ENCODE peak calls at places on chromosomes 1 and 21, in five cellular contexts. One of them, this sample, is unnamed.
A peak's percentile ranks its signal among the peaks of the same experiment; 100 is the strongest.

GRCh38 chr1:91894036-91894761 is 8.2 kb upstream of the TGFBR3 start:
- DNase-seq in dorsolateral prefrontal cortex: no peak
- DNase-seq in heart left ventricle: no peak
- DNase-seq in SJSA1: no peak
- DNase-seq in uterus: no peak
- DNase-seq in this sample: no peak

GRCh38 chr1:203084588-203085527 is 954 bp downstream of the MYOG start:
- DNase-seq in SJSA1: peak; percentile 28
- DNase-seq in uterus: no peak
- DNase-seq in dorsolateral prefrontal cortex: no peak
- DNase-seq in heart left ventricle: no peak
- DNase-seq in this sample: no peak

GRCh38 chr1:150257624-150258274 is at the start of gene CA14:
- DNase-seq in uterus: no peak
- DNase-seq in SJSA1: no peak
- DNase-seq in heart left ventricle: no peak
- DNase-seq in dorsolateral prefrontal cortex: peak; percentile 70
- DNase-seq in this sample: peak; percentile 29

GRCh38 chr1:45009956-45010854 is 919 bp downstream of the HECTD3 start:
- DNase-seq in heart left ventricle: no peak
- DNase-seq in uterus: no peak
- DNase-seq in dorsolateral prefrontal cortex: no peak
- DNase-seq in SJSA1: no peak
- DNase-seq in this sample: no peak

GRCh38 chr1:171814692-171815091 is 26.6 kb upstream of the DNM3 start:
- DNase-seq in dorsolateral prefrontal cortex: no peak
- DNase-seq in uterus: no peak
- DNase-seq in SJSA1: no peak
- DNase-seq in heart left ventricle: no peak
- DNase-seq in this sample: no peak

GRCh38 chr1:25030674-25031589 is 100.9 kb upstream of the RUNX3 start:
- DNase-seq in uterus: no peak
- DNase-seq in SJSA1: no peak
- DNase-seq in dorsolateral prefrontal cortex: no peak
- DNase-seq in heart left ventricle: no peak
- DNase-seq in this sample: no peak

GRCh38 chr1:41381691-41382530 is 20.7 kb downstream of the FOXO6 start:
- DNase-seq in dorsolateral prefrontal cortex: no peak
- DNase-seq in SJSA1: no peak
- DNase-seq in uterus: peak; percentile 67
- DNase-seq in heart left ventricle: peak; percentile 44
- DNase-seq in this sample: peak; percentile 60

GRCh38 chr1:27656157-27656893 is 15.7 kb downstream of the IFI6 start:
- DNase-seq in heart left ventricle: peak; percentile 66
- DNase-seq in dorsolateral prefrontal cortex: no peak
- DNase-seq in SJSA1: no peak
- DNase-seq in uterus: peak; percentile 37
- DNase-seq in this sample: peak; percentile 71

GRCh38 chr21:31372176-31372765 is 28.2 kb upstream of the TIAM1 start:
- DNase-seq in heart left ventricle: no peak
- DNase-seq in dorsolateral prefrontal cortex: no peak
- DNase-seq in SJSA1: no peak
- DNase-seq in uterus: no peak
- DNase-seq in this sample: no peak

GRCh38 chr1:190138266-190138665 is 339.4 kb downstream of the BRINP3 start:
- DNase-seq in dorsolateral prefrontal cortex: no peak
- DNase-seq in SJSA1: no peak
- DNase-seq in uterus: no peak
- DNase-seq in heart left ventricle: no peak
- DNase-seq in this sample: no peak

GRCh38 chr1:58324551-58324950 is 222.0 kb downstream of the OMA1 start:
- DNase-seq in heart left ventricle: no peak
- DNase-seq in dorsolateral prefrontal cortex: no peak
- DNase-seq in SJSA1: no peak
- DNase-seq in uterus: no peak
- DNase-seq in this sample: no peak

GRCh38 chr1:67735806-67736627 is 51.0 kb downstream of the GADD45A start:
- DNase-seq in heart left ventricle: peak; percentile 74
- DNase-seq in uterus: peak; percentile 88
- DNase-seq in SJSA1: peak; percentile 91
- DNase-seq in dorsolateral prefrontal cortex: peak; percentile 61
- DNase-seq in this sample: peak; percentile 54

GRCh38 chr21:16241500-16241963 is 511.8 kb downstream of the USP25 start:
- DNase-seq in uterus: no peak
- DNase-seq in SJSA1: no peak
- DNase-seq in heart left ventricle: no peak
- DNase-seq in dorsolateral prefrontal cortex: no peak
- DNase-seq in this sample: no peak

GRCh38 chr1:163241716-163242115 is 39.0 kb upstream of the RGS5 start:
- DNase-seq in dorsolateral prefrontal cortex: no peak
- DNase-seq in SJSA1: no peak
- DNase-seq in uterus: no peak
- DNase-seq in heart left ventricle: no peak
- DNase-seq in this sample: no peak

GRCh38 chr1:110243146-110243545 is 33.0 kb downstream of the KCNC4 start:
- DNase-seq in uterus: no peak
- DNase-seq in dorsolateral prefrontal cortex: peak; percentile 28
- DNase-seq in heart left ventricle: no peak
- DNase-seq in SJSA1: no peak
- DNase-seq in this sample: no peak

GRCh38 chr1:56061824-56062223 is 517.5 kb downstream of the PLPP3 start:
- DNase-seq in dorsolateral prefrontal cortex: no peak
- DNase-seq in SJSA1: no peak
- DNase-seq in heart left ventricle: no peak
- DNase-seq in uterus: no peak
- DNase-seq in this sample: no peak

GRCh38 chr1:227353186-227353585 is 34.9 kb upstream of the CDC42BPA start:
- DNase-seq in uterus: no peak
- DNase-seq in dorsolateral prefrontal cortex: no peak
- DNase-seq in heart left ventricle: no peak
- DNase-seq in SJSA1: no peak
- DNase-seq in this sample: no peak

GRCh38 chr1:65255088-65256050 is 54.0 kb upstream of the DNAJC6 start:
- DNase-seq in SJSA1: no peak
- DNase-seq in dorsolateral prefrontal cortex: no peak
- DNase-seq in heart left ventricle: no peak
- DNase-seq in uterus: no peak
- DNase-seq in this sample: peak; percentile 18

GRCh38 chr1:193066606-193067005 is 7.2 kb downstream of the RO60 start:
- DNase-seq in SJSA1: no peak
- DNase-seq in dorsolateral prefrontal cortex: no peak
- DNase-seq in uterus: no peak
- DNase-seq in heart left ventricle: no peak
- DNase-seq in this sample: no peak

GRCh38 chr1:178543291-178543609 is 30.3 kb downstream of the TEX35 start:
- DNase-seq in heart left ventricle: no peak
- DNase-seq in uterus: no peak
- DNase-seq in dorsolateral prefrontal cortex: no peak
- DNase-seq in SJSA1: no peak
- DNase-seq in this sample: no peak
- H3K27ac ChIP-seq in heart left ventricle: peak overlapping the region; percentile 79
- H3K27ac ChIP-seq in uterus: peak overlapping the region; percentile 84
- H3K27ac ChIP-seq in dorsolateral prefrontal cortex: peak overlapping the region; percentile 80
- H3K27ac ChIP-seq in SJSA1: peak overlapping the region; percentile 59
- H3K27ac ChIP-seq in this sample: peak overlapping the region; percentile 78

GRCh38 chr1:205456868-205457724 is 1.3 kb upstream of the BLACAT1 start:
- DNase-seq in uterus: no peak
- DNase-seq in SJSA1: no peak
- DNase-seq in heart left ventricle: no peak
- DNase-seq in dorsolateral prefrontal cortex: no peak
- DNase-seq in this sample: no peak
- H3K4me3 ChIP-seq in uterus: no peak overlapping the region
- H3K4me3 ChIP-seq in SJSA1: no peak overlapping the region
- H3K4me3 ChIP-seq in heart left ventricle: peak overlapping the region; percentile 16
- H3K4me3 ChIP-seq in dorsolateral prefrontal cortex: peak overlapping the region; percentile 10
- H3K4me3 ChIP-seq in this sample: no peak overlapping the region

GRCh38 chr1:85202864-85203255 is 2.0 kb upstream of the SYDE2 start:
- DNase-seq in uterus: no peak
- DNase-seq in SJSA1: no peak
- DNase-seq in heart left ventricle: no peak
- DNase-seq in dorsolateral prefrontal cortex: no peak
- DNase-seq in this sample: no peak
- H3K27ac ChIP-seq in uterus: no peak overlapping the region
- H3K27ac ChIP-seq in SJSA1: no peak overlapping the region
- H3K27ac ChIP-seq in heart left ventricle: peak overlapping the region; percentile 2
- H3K27ac ChIP-seq in dorsolateral prefrontal cortex: no peak overlapping the region
- H3K27ac ChIP-seq in this sample: peak overlapping the region; percentile 95

GRCh38 chr1:197197430-197197997 is 51.0 kb upstream of the ASPM start:
- DNase-seq in uterus: no peak
- DNase-seq in SJSA1: no peak
- DNase-seq in heart left ventricle: no peak
- DNase-seq in dorsolateral prefrontal cortex: no peak
- DNase-seq in this sample: no peak

GRCh38 chr1:197198911-197199310 is 52.4 kb upstream of the ASPM start:
- DNase-seq in uterus: no peak
- DNase-seq in dorsolateral prefrontal cortex: no peak
- DNase-seq in SJSA1: no peak
- DNase-seq in heart left ventricle: no peak
- DNase-seq in this sample: no peak

GRCh38 chr1:197199923-197200467 is 53.5 kb upstream of the ASPM start:
- DNase-seq in dorsolateral prefrontal cortex: no peak
- DNase-seq in SJSA1: no peak
- DNase-seq in heart left ventricle: no peak
- DNase-seq in uterus: no peak
- DNase-seq in this sample: no peak

GRCh38 chr1:197200468-197200899 is 54.0 kb upstream of the ASPM start:
- DNase-seq in SJSA1: no peak
- DNase-seq in heart left ventricle: peak; percentile 7
- DNase-seq in uterus: no peak
- DNase-seq in dorsolateral prefrontal cortex: no peak
- DNase-seq in this sample: no peak

DNA sequence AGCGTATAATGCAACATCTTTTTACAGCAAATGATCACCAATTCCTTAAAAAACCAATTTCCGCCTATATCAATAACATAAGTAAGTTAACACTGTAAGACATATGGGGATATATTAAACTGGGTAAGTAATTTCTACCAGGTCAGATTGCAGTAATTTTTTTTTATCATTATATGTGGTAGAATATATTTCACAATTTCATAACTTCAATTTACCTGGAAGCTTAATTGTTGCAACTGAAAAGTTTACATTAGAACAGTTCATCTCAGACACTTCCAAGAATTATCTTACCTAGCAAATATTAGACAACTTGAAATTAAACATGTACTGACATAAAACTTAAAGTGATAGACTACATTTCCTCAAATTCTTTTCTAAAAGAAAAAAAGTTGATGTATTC is 51.9 kb upstream of the ASPM start:
- DNase-seq in uterus: no peak
- DNase-seq in SJSA1: no peak
- DNase-seq in heart left ventricle: no peak
- DNase-seq in dorsolateral prefrontal cortex: no peak
- DNase-seq in this sample: no peak
- H3K4me3 ChIP-seq in uterus: peak overlapping the region; percentile 3
- H3K4me3 ChIP-seq in SJSA1: no peak overlapping the region
- H3K4me3 ChIP-seq in heart left ventricle: peak overlapping the region; percentile 0
- H3K4me3 ChIP-seq in dorsolateral prefrontal cortex: peak overlapping the region; percentile 28
- H3K4me3 ChIP-seq in this sample: peak overlapping the region; percentile 4

GRCh38 chr1:246579818-246580217 is 13.6 kb downstream of the CNST start:
- DNase-seq in dorsolateral prefrontal cortex: no peak
- DNase-seq in heart left ventricle: no peak
- DNase-seq in uterus: no peak
- DNase-seq in SJSA1: no peak
- DNase-seq in this sample: no peak
- H3K27ac ChIP-seq in dorsolateral prefrontal cortex: no peak overlapping the region
- H3K27ac ChIP-seq in heart left ventricle: peak overlapping the region; percentile 6
- H3K27ac ChIP-seq in uterus: peak overlapping the region; percentile 70
- H3K27ac ChIP-seq in SJSA1: no peak overlapping the region
- H3K27ac ChIP-seq in this sample: peak overlapping the region; percentile 37

DNA sequence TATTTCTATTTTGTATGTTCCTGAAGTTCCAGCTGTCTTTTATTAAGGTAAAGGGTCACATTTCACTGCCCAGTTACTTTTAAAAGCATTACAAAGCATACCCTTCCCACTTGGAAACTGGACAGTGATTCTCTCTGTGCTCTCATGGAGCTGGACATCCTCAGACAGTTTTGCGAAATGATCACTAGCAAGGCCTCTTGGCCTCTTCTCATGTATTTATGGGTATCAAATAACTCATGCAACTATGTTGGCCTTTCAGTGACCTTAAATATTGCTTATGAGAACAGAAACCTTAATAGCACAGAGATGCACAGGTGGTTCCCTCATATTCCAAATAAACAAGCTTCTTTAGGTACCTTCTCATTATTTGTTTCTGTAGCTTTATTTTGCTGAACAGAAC is 7.9 kb upstream of the AMPD1 start:
- DNase-seq in SJSA1: no peak
- DNase-seq in uterus: no peak
- DNase-seq in heart left ventricle: no peak
- DNase-seq in dorsolateral prefrontal cortex: no peak
- DNase-seq in this sample: no peak
- H3K4me3 ChIP-seq in SJSA1: no peak overlapping the region
- H3K4me3 ChIP-seq in uterus: no peak overlapping the region
- H3K4me3 ChIP-seq in heart left ventricle: no peak overlapping the region
- H3K4me3 ChIP-seq in dorsolateral prefrontal cortex: no peak overlapping the region
- H3K4me3 ChIP-seq in this sample: no peak overlapping the region

GRCh38 chr1:151990856-151991198 is 2.8 kb downstream of the S100A10 start:
- DNase-seq in dorsolateral prefrontal cortex: no peak
- DNase-seq in SJSA1: peak; percentile 86
- DNase-seq in heart left ventricle: peak; percentile 56
- DNase-seq in uterus: peak; percentile 31
- DNase-seq in this sample: peak; percentile 70
- H3K27ac ChIP-seq in dorsolateral prefrontal cortex: no peak overlapping the region
- H3K27ac ChIP-seq in SJSA1: peak overlapping the region; percentile 97
- H3K27ac ChIP-seq in heart left ventricle: peak overlapping the region; percentile 97
- H3K27ac ChIP-seq in uterus: peak overlapping the region; percentile 90
- H3K27ac ChIP-seq in this sample: peak overlapping the region; percentile 55